ENCODE peak calls at places on chromosomes 1 and 21, in six cellular contexts. K is cardiac fibroblast, B is stomach, W is A549, Q is colonic mucosa, D is bronchial epithelial cell. C is an unnamed sample.

GRCh38 chr1:68322837-68323687 is 90.7 kb upstream of the WLS start:
- DNase-seq in K (peak; percentile 57), B (no peak), W (no peak), Q (no peak), D (no peak), C (no peak)

GRCh38 chr21:38669186-38669585 is 136.5 kb upstream of the ETS2 start:
- DNase-seq in K (peak; percentile 59), B (no peak), W (peak; percentile 47), Q (peak; percentile 39), D (peak; percentile 52), C (no peak)

GRCh38 chr1:197312163-197312562 is 44.1 kb downstream of the CRB1 start:
- DNase-seq in K (no peak), B (no peak), W (peak; percentile 43), Q (no peak), D (peak; percentile 20), C (no peak)

GRCh38 chr1:79353224-79353623 is 346.7 kb upstream of the ADGRL4 start:
- DNase-seq in K (peak; percentile 77), B (peak; percentile 33), W (peak; percentile 36), Q (no peak), D (peak; percentile 60), C (peak; percentile 33)

GRCh38 chr1:59885160-59885832 is 41.3 kb downstream of the CYP2J2 start:
- DNase-seq in K (no peak), B (no peak), W (no peak), Q (no peak), D (no peak), C (no peak)

GRCh38 chr1:93734999-93735398 is 53.4 kb upstream of the BCAR3 start:
- DNase-seq in K (no peak), B (no peak), W (peak; percentile 19), Q (no peak), D (no peak), C (no peak)

GRCh38 chr21:46334351-46335140 is 10.6 kb downstream of the PCNT start:
- DNase-seq in K (no peak), B (no peak), W (no peak), Q (no peak), D (no peak), C (no peak)

GRCh38 chr1:157112186-157112867 is 12.7 kb upstream of the ETV3L start:
- DNase-seq in K (no peak), B (no peak), W (no peak), Q (no peak), D (no peak), C (no peak)

GRCh38 chr1:170126691-170127090 is 19.1 kb upstream of the NTMT2 start:
- DNase-seq in K (peak; percentile 83), B (no peak), W (peak; percentile 3), Q (no peak), D (peak; percentile 70), C (no peak)

GRCh38 chr1:115826642-115827041 is 14.3 kb downstream of the NHLH2 start:
- DNase-seq in K (no peak), B (no peak), W (no peak), Q (no peak), D (no peak), C (no peak)

GRCh38 chr1:221698579-221699349 is 43.1 kb downstream of the DUSP10 start:
- DNase-seq in K (no peak), B (no peak), W (no peak), Q (no peak), D (no peak), C (no peak)

GRCh38 chr1:46552357-46553237 is 1.1 kb upstream of the KNCN start:
- DNase-seq in K (no peak), B (no peak), W (no peak), Q (no peak), D (no peak), C (no peak)

GRCh38 chr1:12456979-12457378 is 161.0 kb downstream of the DHRS3 start:
- DNase-seq in K (peak; percentile 73), B (no peak), W (no peak), Q (no peak), D (no peak), C (no peak)

GRCh38 chr1:67853704-67854103 is 20.4 kb upstream of the GNG12 start:
- DNase-seq in K (peak; percentile 88), B (peak; percentile 51), W (peak; percentile 83), Q (peak; percentile 62), D (peak; percentile 58), C (peak; percentile 59)

GRCh38 chr1:60430375-60430774 is 356.8 kb upstream of the C1orf87 start:
- DNase-seq in K (no peak), B (no peak), W (no peak), Q (no peak), D (no peak), C (no peak)

GRCh38 chr1:238951809-238952208 is 434.6 kb upstream of the CHRM3 start:
- DNase-seq in K (peak; percentile 40), B (peak; percentile 29), W (peak; percentile 10), Q (peak; percentile 22), D (peak; percentile 60), C (no peak)

GRCh38 chr1:25819496-25820246 is at the start of gene MTFR1L:
- DNase-seq in K (peak; percentile 77), B (peak; percentile 93), W (peak; percentile 68), Q (peak; percentile 95), D (peak; percentile 76), C (peak; percentile 89)

GRCh38 chr1:25967308-25967707 is 30.6 kb downstream of the PAFAH2 start:
- DNase-seq in K (no peak), B (no peak), W (no peak), Q (no peak), D (no peak), C (no peak)

DNA sequence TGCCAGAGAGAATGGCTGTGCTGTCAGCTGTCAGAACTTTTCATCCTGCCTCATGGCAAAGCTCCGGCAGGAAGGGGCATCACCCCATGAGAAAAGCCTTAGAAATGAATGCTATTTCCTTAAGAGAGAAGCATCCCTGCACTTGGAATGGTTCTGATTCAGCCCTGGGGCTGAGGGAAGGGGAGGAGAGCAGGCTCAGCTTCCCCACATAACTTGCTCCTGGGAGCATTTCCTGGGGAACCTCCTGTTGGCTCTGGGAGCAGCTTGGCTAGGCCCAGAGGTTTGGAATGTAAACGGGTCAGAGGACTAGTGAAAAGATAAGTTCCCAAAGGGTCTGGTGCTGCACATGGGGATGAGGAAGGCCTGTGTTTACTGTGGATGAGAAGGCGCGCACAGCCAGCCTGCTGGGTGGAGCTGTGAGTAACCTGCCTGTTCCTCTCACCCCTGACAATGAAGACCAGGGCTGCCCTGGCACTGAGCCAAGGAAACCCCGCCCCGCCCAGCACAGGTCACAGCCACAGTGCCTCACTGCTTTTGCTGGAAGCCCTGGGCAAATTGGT is 5.0 kb downstream of the PRELP start:
- DNase-seq in K (peak; percentile 97), B (peak; percentile 86), W (peak; percentile 44), Q (peak; percentile 84), D (peak; percentile 87), C (peak; percentile 29)
- H3K4me3 ChIP-seq in K (no peak overlapping the region), B (no peak overlapping the region), W (no peak overlapping the region), Q (no peak overlapping the region), D (no peak overlapping the region), C (peak overlapping the region; percentile 22)

GRCh38 chr1:214927791-214928190 is 154.7 kb upstream of the KCNK2 start:
- DNase-seq in K (no peak), B (no peak), W (no peak), Q (no peak), D (no peak), C (no peak)
- TF ChIP-seq CTCF in K (no peak), B (no peak), W (no peak), Q (no peak), D (no peak), C (no peak)

DNA sequence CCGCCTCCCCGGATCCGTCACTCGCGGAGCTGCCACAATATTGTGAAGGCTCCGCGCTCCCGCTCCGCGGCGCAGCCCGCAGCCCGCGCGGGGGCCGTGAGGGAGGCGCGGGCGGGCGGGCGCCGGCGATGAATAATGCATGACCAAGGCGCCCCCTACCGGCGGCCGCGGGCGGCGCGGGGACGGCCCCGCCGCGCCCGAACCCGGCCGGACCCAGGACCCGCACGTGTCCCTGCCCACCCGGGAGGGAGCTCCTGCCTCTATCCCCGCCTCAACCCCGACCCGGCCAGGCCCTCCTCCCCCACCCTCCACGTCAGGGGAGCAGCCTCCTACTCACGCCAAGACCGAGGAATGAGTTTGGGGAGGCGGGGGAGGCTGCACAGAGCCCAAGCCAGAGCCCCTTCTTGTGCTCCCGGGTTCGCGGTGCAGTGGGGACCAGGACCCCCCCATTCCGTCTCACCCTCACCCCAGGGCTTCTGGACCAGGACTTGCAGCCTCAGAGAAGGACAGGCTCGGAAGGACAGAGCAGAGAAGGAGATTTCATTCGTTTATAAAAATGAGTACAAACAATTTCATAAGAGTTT is 70.8 kb upstream of the CASZ1 start:
- DNase-seq in K (peak; percentile 32), B (peak; percentile 74), W (peak; percentile 6), Q (peak; percentile 64), D (no peak), C (peak; percentile 66)
- H3K4me3 ChIP-seq in K (peak overlapping the region; percentile 34), B (peak overlapping the region; percentile 55), W (peak overlapping the region; percentile 62), Q (peak overlapping the region; percentile 32), D (peak overlapping the region; percentile 42), C (peak overlapping the region; percentile 37)

GRCh38 chr1:61851849-61852692 is 109.8 kb downstream of the PATJ start:
- DNase-seq in K (peak; percentile 88), B (no peak), W (peak; percentile 59), Q (no peak), D (peak; percentile 65), C (peak; percentile 45)

GRCh38 chr1:61852693-61853060 is 110.4 kb downstream of the PATJ start:
- DNase-seq in K (no peak), B (no peak), W (no peak), Q (no peak), D (no peak), C (no peak)

GRCh38 chr1:61851235-61851634 is 109.0 kb downstream of the PATJ start:
- DNase-seq in K (no peak), B (no peak), W (no peak), Q (no peak), D (no peak), C (no peak)

GRCh38 chr1:61853545-61853944 is 111.3 kb downstream of the PATJ start:
- DNase-seq in K (peak; percentile 57), B (no peak), W (no peak), Q (no peak), D (peak; percentile 17), C (no peak)
- TF ChIP-seq CTCF in K (peak; percentile 26), B (no peak), W (peak; percentile 8), Q (no peak), D (no peak), C (peak; percentile 49)

DNA sequence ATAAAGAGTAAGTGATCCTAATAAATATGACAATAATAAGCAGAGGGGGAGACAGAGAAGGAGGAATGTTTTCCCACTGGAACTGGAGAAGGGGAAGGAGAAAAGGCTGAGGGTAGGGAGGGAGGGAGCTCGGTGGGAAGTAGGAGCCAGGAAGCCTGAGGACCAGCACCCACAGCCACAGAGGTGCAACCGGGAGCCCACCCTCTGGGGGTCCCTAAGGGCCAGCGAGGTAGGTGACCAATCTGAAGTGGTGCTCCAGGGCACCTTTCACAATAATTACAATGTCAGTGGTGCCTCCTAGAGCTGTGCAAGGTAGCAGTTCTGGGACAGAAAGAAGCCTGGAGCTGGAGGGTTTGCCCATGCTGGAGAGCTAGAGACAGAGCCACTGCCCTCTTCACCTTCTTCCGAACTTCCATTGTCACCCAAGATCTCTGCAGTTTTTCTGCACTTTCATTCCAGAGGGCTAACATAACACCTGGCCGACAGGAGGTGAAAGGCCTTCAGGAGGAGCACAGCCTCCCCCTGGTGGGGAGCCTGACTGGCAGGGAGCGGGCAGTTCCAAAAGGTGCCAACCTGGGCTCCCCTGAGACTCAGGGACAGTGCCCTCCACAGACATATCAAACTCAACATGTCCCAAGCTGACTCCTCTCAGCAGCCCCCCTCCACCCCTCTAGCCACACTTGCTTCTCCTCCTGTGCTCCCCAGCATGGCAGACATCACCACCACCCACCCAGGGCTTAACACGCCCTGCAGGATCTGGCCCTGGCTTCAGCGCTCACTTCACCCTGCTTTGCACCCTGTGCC is 4.0 kb upstream of the AHCYL1 start:
- DNase-seq in K (no peak), B (peak; percentile 73), W (peak; percentile 70), Q (peak; percentile 62), D (peak; percentile 42), C (no peak)
- H3K4me3 ChIP-seq in K (no peak overlapping the region), B (no peak overlapping the region), W (no peak overlapping the region), Q (no peak overlapping the region), D (no peak overlapping the region), C (no peak overlapping the region)

C was measured in heart right ventricle.